ENCODE peak calls at places on chromosome 9, in four cellular contexts. Y, T, G and D are unnamed samples.

GRCh38 chr9:81321551-81321950 is 367.8 kb downstream of the TLE1 start:
- DNase-seq in Y (no peak), T (no peak), G (no peak), D (no peak)

GRCh38 chr9:138050472-138051330 is 173.1 kb downstream of the CACNA1B start:
- DNase-seq in Y (no peak), T (no peak), G (no peak), D (no peak)

GRCh38 chr9:9091387-9091786 is 1291.8 kb upstream of the DMAC1 start:
- DNase-seq in Y (no peak), T (no peak), G (no peak), D (no peak)

GRCh38 chr9:133369419-133369818 is 6.4 kb downstream of the SURF4 start:
- DNase-seq in Y (no peak), T (no peak), G (no peak), D (no peak)

GRCh38 chr9:114017741-114018715 is 60.1 kb downstream of the AMBP start:
- DNase-seq in Y (no peak), T (no peak), G (no peak), D (no peak)

GRCh38 chr9:70285246-70285645 is 26.5 kb downstream of the SMC5 start:
- DNase-seq in Y (no peak), T (no peak), G (no peak), D (no peak)

GRCh38 chr9:126690431-126691051 is 76.8 kb downstream of the LMX1B start:
- DNase-seq in Y (peak), T (no peak), G (no peak), D (no peak)

GRCh38 chr9:72856985-72857631 is 95.7 kb downstream of the ALDH1A1 start:
- DNase-seq in Y (peak), T (peak), G (peak), D (no peak)

GRCh38 chr9:97906236-97906831 is 16.0 kb downstream of the TRMO start:
- DNase-seq in Y (no peak), T (no peak), G (no peak), D (no peak)

GRCh38 chr9:130987738-130988399 is 21.1 kb upstream of the LAMC3 start:
- DNase-seq in Y (no peak), T (no peak), G (no peak), D (no peak)

GRCh38 chr9:133284362-133284761 is 9.4 kb upstream of the ABO start:
- DNase-seq in Y (no peak), T (no peak), G (no peak), D (no peak)

GRCh38 chr9:111959468-111959941 is 62.9 kb downstream of the UGCG start:
- DNase-seq in Y (no peak), T (no peak), G (peak), D (no peak)

GRCh38 chr9:122265265-122265900 is 701 bp downstream of the MRRF start:
- DNase-seq in Y (peak), T (no peak), G (peak), D (peak)
- TF ChIP-seq SUZ12 in Y (no peak), T (no peak), G (no peak), D (no peak)

GRCh38 chr9:35367451-35367850 is 122.5 kb upstream of the RUSC2 start:
- DNase-seq in Y (no peak), T (no peak), G (no peak), D (no peak)
- TF ChIP-seq SUZ12 in Y (no peak), T (no peak), G (no peak), D (no peak)

DNA sequence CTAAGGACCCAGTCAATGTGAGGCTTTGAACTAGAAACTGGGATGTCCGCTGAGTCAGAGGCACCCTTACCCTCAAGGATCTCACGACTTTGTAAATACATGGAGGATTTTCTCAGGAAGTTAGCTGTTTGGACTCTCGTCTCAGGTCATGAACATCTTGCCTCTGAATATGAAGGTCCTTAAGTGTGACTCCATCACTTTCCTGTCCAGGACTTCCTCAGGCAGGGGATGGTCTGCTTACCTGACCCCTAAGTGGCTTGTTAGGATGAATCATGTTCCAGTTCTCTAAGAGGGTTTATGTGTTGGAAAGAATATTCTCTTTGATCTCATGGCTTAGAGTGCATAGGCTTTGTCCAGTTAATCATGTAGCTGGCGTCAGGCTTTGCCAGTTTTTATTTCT is 511.6 kb upstream of the KLF4 start:
- DNase-seq in Y (no peak), T (no peak), G (no peak), D (no peak)
- TF ChIP-seq SUZ12 in Y (no peak), T (no peak), G (no peak), D (no peak)

GRCh38 chr9:89431930-89432725 is 65.8 kb downstream of the SEMA4D start:
- DNase-seq in Y (no peak), T (no peak), G (no peak), D (no peak)

GRCh38 chr9:89428901-89429890 is 68.7 kb downstream of the SEMA4D start:
- DNase-seq in Y (no peak), T (peak), G (no peak), D (no peak)

GRCh38 chr9:89432986-89433530 is 64.9 kb downstream of the SEMA4D start:
- DNase-seq in Y (no peak), T (no peak), G (no peak), D (no peak)

GRCh38 chr9:89428222-89428761 is 69.6 kb downstream of the SEMA4D start:
- DNase-seq in Y (no peak), T (no peak), G (no peak), D (no peak)

DNA sequence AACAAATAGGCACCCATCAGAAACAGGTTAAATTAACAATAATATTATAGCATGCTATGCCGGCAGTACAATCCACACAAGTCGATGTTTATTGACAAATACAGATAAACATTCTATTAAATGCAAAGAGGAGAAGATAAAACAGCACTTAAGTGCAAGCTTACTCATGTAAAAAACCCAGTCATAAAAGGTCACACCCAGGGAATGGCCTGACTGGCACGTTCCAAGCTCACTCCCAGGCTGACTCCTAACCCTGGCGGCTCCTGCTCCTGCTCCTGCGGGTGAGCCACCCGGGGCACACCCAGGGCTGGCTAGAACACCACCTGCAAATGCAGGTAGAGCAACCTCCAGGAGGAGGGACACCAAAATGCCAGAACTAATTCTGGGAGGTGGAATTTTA is 66.9 kb downstream of the SEMA4D start:
- DNase-seq in Y (no peak), T (no peak), G (no peak), D (no peak)
- TF ChIP-seq SUZ12 in Y (no peak), T (no peak), G (no peak), D (no peak)